ENCODE peak calls at places on chromosome 3, in five cellular contexts. I is CD8-positive, alpha-beta T cell; D is mucosa of descending colon; T is neuronal stem cell; E is stimulated activated naive CD8-positive, alpha-beta T cell treated with anti-CD3 and anti-CD28 coated beads, Interleukin-15, amount 100 ng/mL, for 72 hours. P is an unnamed sample.

GRCh38 chr3:50724831-50725230 is 50.1 kb downstream of the DOCK3 start:
- DNase-seq in I (no peak), D (no peak), T (no peak), E (no peak), P (no peak)

GRCh38 chr3:53153914-53154434 is 7.0 kb upstream of the PRKCD start:
- DNase-seq in I (no peak), D (no peak), T (no peak), E (no peak), P (no peak)

GRCh38 chr3:156161172-156161571 is 40.8 kb downstream of the KCNAB1 start:
- DNase-seq in I (no peak), D (no peak), T (no peak), E (no peak), P (peak; percentile 41)

GRCh38 chr3:49799761-49800160 is at the start of gene CDHR4:
- DNase-seq in I (no peak), D (no peak), T (no peak), E (no peak), P (no peak)

GRCh38 chr3:179589143-179589542 is 15.3 kb downstream of the MRPL47 start:
- DNase-seq in I (no peak), D (no peak), T (no peak), E (no peak), P (no peak)

GRCh38 chr3:54321515-54321914 is 199.2 kb downstream of the CACNA2D3 start:
- DNase-seq in I (no peak), D (peak; percentile 16), T (peak; percentile 17), E (no peak), P (no peak)

GRCh38 chr3:125213946-125214542 is 1.5 kb upstream of the SLC12A8 start:
- DNase-seq in I (no peak), D (no peak), T (no peak), E (no peak), P (no peak)

GRCh38 chr3:101068876-101069606 is 75.8 kb upstream of the ABI3BP start:
- DNase-seq in I (no peak), D (no peak), T (no peak), E (no peak), P (no peak)

GRCh38 chr3:170421758-170422157 is 3.1 kb downstream of the CLDN11 start:
- DNase-seq in I (no peak), D (no peak), T (no peak), E (no peak), P (no peak)

GRCh38 chr3:2597615-2598014 is 498.9 kb downstream of the CNTN4 start:
- DNase-seq in I (no peak), D (peak; percentile 4), T (no peak), E (no peak), P (no peak)

GRCh38 chr3:123168605-123169004 is 33.1 kb upstream of the SEC22A start:
- DNase-seq in I (no peak), D (no peak), T (no peak), E (no peak), P (no peak)

P was measured in NCI-H2029.